ENCODE peak calls at places on chromosomes 16 and 17, in eight cellular contexts. Z is aorta, W is astrocyte, Y is tibial nerve, F is ascending aorta, K is thoracic aorta, O is body of pancreas, V is A549. I is an unnamed sample. For H3K4me1, the result is how much of the 10 kb centered on the place peaks cover.

GRCh38 chr17:55224746-55225145 is 40.0 kb upstream of the HLF start:
- DNase-seq in O (no peak), V (no peak), K (no peak), W (no peak), Y (no peak), F (no peak), Z (no peak), I (no peak)

GRCh38 chr17:33689725-33690124 is 396.6 kb upstream of the ASIC2 start:
- DNase-seq in O (no peak), K (no peak), Y (no peak), V (peak), Z (no peak), W (no peak), F (no peak), I (no peak)

GRCh38 chr17:11391134-11391533 is 150.1 kb downstream of the SHISA6 start:
- DNase-seq in W (no peak), V (no peak), Z (no peak), Y (no peak), O (peak), F (no peak), K (no peak), I (no peak)

GRCh38 chr16:53457670-53458069 is 23.4 kb downstream of the RBL2 start:
- DNase-seq in W (no peak), Z (no peak), Y (no peak), F (no peak), O (no peak), V (no peak), K (no peak), I (peak)

GRCh38 chr17:17351356-17351891 is 48.3 kb downstream of the NT5M start:
- DNase-seq in V (no peak), Z (peak), K (no peak), W (no peak), O (no peak), Y (no peak), F (no peak), I (no peak)

GRCh38 chr16:60091479-60091878 is 1357.4 kb upstream of the GOT2 start:
- DNase-seq in W (no peak), Y (no peak), O (no peak), K (no peak), F (no peak), V (no peak), Z (no peak), I (no peak)

GRCh38 chr17:65184235-65184959 is 47.2 kb downstream of the RGS9 start:
- DNase-seq in V (no peak), W (no peak), Y (no peak), O (no peak), Z (no peak), K (no peak), F (no peak), I (no peak)

GRCh38 chr16:2919511-2920255 is 8.0 kb downstream of the FLYWCH1 start:
- DNase-seq in K (no peak), V (peak), O (peak), Y (peak), Z (no peak), W (peak), F (no peak), I (peak)

GRCh38 chr17:52383493-52384100 is 225.1 kb upstream of the CA10 start:
- DNase-seq in Y (peak), K (no peak), W (no peak), F (no peak), Z (no peak), O (peak), V (peak), I (no peak)

GRCh38 chr16:8720080-8720966 is 45.9 kb downstream of the ABAT start:
- DNase-seq in F (no peak), Z (no peak), K (no peak), V (no peak), Y (no peak), O (peak), W (no peak), I (no peak)

GRCh38 chr17:10052414-10052813 is 146.0 kb downstream of the GAS7 start:
- DNase-seq in K (no peak), Y (no peak), Z (no peak), W (no peak), V (no peak), F (no peak), O (no peak), I (no peak)

GRCh38 chr17:61459434-61459809 is 7.2 kb downstream of the TBX4 start:
- DNase-seq in Y (no peak), K (no peak), V (no peak), F (no peak), Z (no peak), W (no peak), O (no peak), I (no peak)

GRCh38 chr17:81868674-81869220 is 2.4 kb downstream of the ARHGDIA start:
- DNase-seq in W (peak), O (peak), V (peak), F (no peak), K (no peak), Y (no peak), Z (peak), I (no peak)

GRCh38 chr17:31540602-31541307 is 149.3 kb downstream of the RAB11FIP4 start:
- DNase-seq in Y (no peak), K (no peak), Z (no peak), O (no peak), F (no peak), V (no peak), W (no peak), I (no peak)

GRCh38 chr16:47045459-47045858 is 72.0 kb upstream of the DNAJA2 start:
- DNase-seq in W (no peak), V (no peak), Z (no peak), Y (no peak), O (no peak), K (no peak), F (no peak), I (no peak)

GRCh38 chr16:50810241-50810965 is 68.5 kb downstream of the CYLD start:
- DNase-seq in Y (no peak), O (no peak), V (no peak), W (no peak), Z (no peak), K (no peak), F (no peak), I (no peak)

GRCh38 chr16:63652091-63652490 is 1469.8 kb downstream of the CDH11 start:
- DNase-seq in V (no peak), K (no peak), W (no peak), F (no peak), O (no peak), Y (no peak), Z (no peak), I (no peak)

GRCh38 chr16:85882181-85882810 is 16.7 kb upstream of the IRF8 start:
- DNase-seq in W (no peak), V (no peak), Y (no peak), O (no peak), K (no peak), F (no peak), Z (no peak), I (no peak)

GRCh38 chr16:154223-155030 is 2.0 kb downstream of the HBZ start:
- DNase-seq in V (no peak), Y (no peak), K (no peak), F (no peak), Z (peak), W (peak), O (peak), I (no peak)

GRCh38 chr17:10033982-10034381 is 128.9 kb upstream of the RCVRN start:
- DNase-seq in O (no peak), Z (no peak), V (no peak), Y (peak), F (no peak), K (no peak), W (no peak), I (no peak)

GRCh38 chr17:13306310-13306962 is 288.6 kb upstream of the ELAC2 start:
- DNase-seq in F (no peak), Y (no peak), W (peak), O (peak), K (no peak), Z (no peak), V (peak), I (no peak)

GRCh38 chr17:49978501-49978900 is 9.5 kb downstream of the DLX4 start:
- DNase-seq in W (no peak), K (no peak), O (no peak), Y (no peak), V (no peak), F (no peak), Z (no peak), I (no peak)

GRCh38 chr17:50839591-50840310 is 4.4 kb downstream of the WFIKKN2 start:
- DNase-seq in Y (no peak), F (no peak), K (no peak), Z (peak), O (no peak), V (no peak), W (no peak), I (no peak)

GRCh38 chr17:82696916-82697807 is 1.3 kb downstream of the RAB40B start:
- DNase-seq in K (no peak), W (no peak), O (no peak), F (no peak), Y (no peak), V (no peak), Z (no peak), I (no peak)

GRCh38 chr16:24116371-24116770 is 139.8 kb upstream of the CACNG3 start:
- DNase-seq in W (no peak), O (no peak), Z (no peak), V (no peak), F (no peak), K (no peak), Y (no peak), I (no peak)

GRCh38 chr17:71251276-71251675 is 869.5 kb upstream of the SOX9 start:
- DNase-seq in F (no peak), Y (no peak), V (no peak), O (no peak), K (no peak), Z (no peak), W (peak), I (no peak)

GRCh38 chr17:7016406-7016805 is 4.0 kb downstream of the RNASEK start:
- DNase-seq in W (no peak), V (no peak), F (no peak), Y (no peak), O (no peak), K (no peak), Z (no peak), I (no peak)

GRCh38 chr17:7015587-7016020 is 3.2 kb downstream of the RNASEK start:
- DNase-seq in Z (peak), V (no peak), O (no peak), W (no peak), F (no peak), K (no peak), Y (no peak), I (no peak)

GRCh38 chr17:7014261-7014994 is 2.0 kb downstream of the RNASEK start:
- DNase-seq in O (peak), Y (peak), W (peak), V (peak), K (peak), F (peak), Z (peak), I (peak)

GRCh38 chr17:7016886-7017826 is 4.7 kb downstream of the RNASEK start:
- DNase-seq in Z (no peak), F (no peak), O (no peak), V (no peak), W (no peak), K (no peak), Y (no peak), I (no peak)

DNA sequence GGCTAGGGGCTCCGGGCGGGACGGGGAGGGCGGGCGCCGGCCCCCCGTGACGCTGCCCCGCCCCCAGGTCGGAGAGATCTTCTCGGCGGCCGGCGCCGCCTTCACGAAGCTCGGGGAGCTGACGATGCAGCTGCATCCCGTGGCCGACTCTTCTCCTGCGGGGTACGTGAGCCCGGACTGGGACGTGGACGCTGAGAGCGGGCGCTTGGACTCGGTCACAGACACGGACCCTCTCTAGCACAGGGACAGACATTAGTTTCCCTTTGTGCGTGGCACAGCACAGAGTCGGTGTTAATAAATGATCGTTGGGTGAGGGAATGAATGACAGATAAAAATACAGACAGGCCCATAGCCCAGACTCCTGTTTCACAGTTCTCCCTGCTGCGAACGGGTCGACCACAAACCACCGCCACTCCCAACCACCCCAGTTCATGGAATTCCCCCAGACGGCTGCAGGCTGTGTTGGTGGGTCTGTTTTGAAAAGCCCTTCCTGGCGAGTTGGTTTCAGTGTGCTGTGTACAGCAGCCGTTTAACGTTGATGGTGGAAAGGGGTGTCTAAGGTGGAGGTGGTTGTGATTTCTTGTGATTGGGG is 2.7 kb downstream of the RNASEK start:
- DNase-seq in O (no peak), V (no peak), K (no peak), Y (no peak), W (peak), F (no peak), Z (peak), I (peak)
- H3K4me3 ChIP-seq in O (no peak), V (peak), K (peak), Y (peak), W (peak), F (peak), Z (peak), I (peak)

GRCh38 chr16:88770459-88771293 is 14.3 kb downstream of the PIEZO1 start:
- DNase-seq in V (peak), F (no peak), K (no peak), W (peak), Y (no peak), O (peak), Z (no peak), I (no peak)
- H3K4me1 ChIP-seq in V (half or more), F (under half), K (half or more), W (half or more), Y (half or more), O (half or more), Z (under half), I (half or more)

DNA sequence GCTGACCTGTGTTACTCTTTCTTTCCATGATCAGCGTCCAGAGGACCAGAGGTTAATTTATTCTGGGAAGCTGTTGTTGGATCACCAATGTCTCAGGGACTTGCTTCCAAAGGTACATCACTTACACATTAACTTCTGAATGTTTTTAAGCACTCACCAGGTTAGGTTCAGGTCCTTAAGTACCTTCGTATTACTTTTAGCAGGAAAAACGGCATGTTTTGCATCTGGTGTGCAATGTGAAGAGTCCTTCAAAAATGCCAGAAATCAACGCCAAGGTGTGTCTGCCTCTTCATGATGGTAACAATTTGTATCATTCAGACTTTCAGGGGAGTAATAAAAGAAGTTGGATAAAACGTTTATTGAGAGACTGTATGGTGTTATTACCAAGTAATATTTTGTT is 3.3 kb downstream of the HERPUD1 start:
- DNase-seq in K (no peak), W (no peak), O (no peak), F (no peak), Y (no peak), Z (no peak), V (no peak), I (no peak)
- H3K4me3 ChIP-seq in K (peak), W (peak), O (no peak), F (peak), Y (peak), Z (no peak), V (no peak), I (no peak)

GRCh38 chr17:29112780-29113295 is 67.4 kb downstream of the MYO18A start:
- DNase-seq in Y (peak), Z (no peak), W (peak), V (no peak), F (no peak), K (no peak), O (peak), I (no peak)

GRCh38 chr17:29115435-29115834 is 64.8 kb downstream of the MYO18A start:
- DNase-seq in K (no peak), O (no peak), Z (no peak), F (no peak), V (no peak), W (no peak), Y (no peak), I (no peak)

GRCh38 chr17:29114141-29114540 is 66.1 kb downstream of the MYO18A start:
- DNase-seq in K (no peak), Z (no peak), W (no peak), V (no peak), O (no peak), Y (no peak), F (no peak), I (no peak)

GRCh38 chr17:29111816-29112499 is 68.2 kb downstream of the MYO18A start:
- DNase-seq in Z (peak), Y (peak), K (no peak), F (no peak), O (peak), W (no peak), V (peak), I (peak)

GRCh38 chr17:29113334-29113733 is 66.9 kb downstream of the MYO18A start:
- DNase-seq in Y (no peak), K (no peak), V (no peak), O (no peak), Z (no peak), F (no peak), W (no peak), I (no peak)
- H3K4me1 ChIP-seq in Y (under half), K (under half), V (under half), O (under half), Z (under half), F (under half), W (under half), I (under half)

GRCh38 chr17:77888242-77889134 is 70.0 kb upstream of the TNRC6C start:
- DNase-seq in Y (no peak), V (no peak), W (peak), F (no peak), K (no peak), Z (peak), O (no peak), I (no peak)

GRCh38 chr17:77886387-77886728 is 72.1 kb upstream of the TNRC6C start:
- DNase-seq in V (peak), K (no peak), Y (no peak), W (no peak), Z (peak), O (no peak), F (peak), I (no peak)

GRCh38 chr17:77887464-77888241 is 70.8 kb upstream of the TNRC6C start:
- DNase-seq in Y (peak), K (peak), Z (peak), F (peak), V (peak), W (peak), O (peak), I (peak)

GRCh38 chr17:77885678-77886386 is 72.7 kb upstream of the TNRC6C start:
- DNase-seq in O (no peak), Y (no peak), V (no peak), K (no peak), F (no peak), Z (peak), W (no peak), I (no peak)

DNA sequence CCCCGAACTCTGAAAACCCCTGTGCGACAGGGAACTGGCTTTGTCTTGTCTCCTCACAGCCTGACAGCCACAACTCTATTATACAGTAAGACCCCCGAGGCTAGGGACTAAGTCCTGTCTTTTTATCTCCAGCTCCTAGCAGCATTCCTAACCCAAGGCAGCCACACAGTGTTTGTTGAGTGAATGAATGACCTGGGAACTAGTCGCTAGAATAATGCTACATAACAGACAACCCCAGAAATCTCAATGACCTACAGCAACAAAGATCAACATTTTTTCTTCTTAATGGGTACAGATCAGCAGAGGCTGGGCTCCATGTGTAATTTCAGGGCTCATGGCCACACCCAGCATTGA is 71.4 kb upstream of the TNRC6C start:
- DNase-seq in V (no peak), Z (no peak), W (no peak), Y (no peak), F (no peak), O (no peak), K (no peak), I (no peak)
- H3K4me3 ChIP-seq in V (peak), Z (no peak), W (peak), Y (peak), F (peak), O (no peak), K (peak), I (peak)

GRCh38 chr16:75243667-75244224 is 7.7 kb downstream of the BCAR1 start:
- DNase-seq in O (no peak), F (no peak), K (no peak), Z (no peak), Y (no peak), V (no peak), W (no peak), I (no peak)
- H3K4me1 ChIP-seq in O (half or more), F (half or more), K (half or more), Z (under half), Y (half or more), V (half or more), W (half or more), I (under half)

DNA sequence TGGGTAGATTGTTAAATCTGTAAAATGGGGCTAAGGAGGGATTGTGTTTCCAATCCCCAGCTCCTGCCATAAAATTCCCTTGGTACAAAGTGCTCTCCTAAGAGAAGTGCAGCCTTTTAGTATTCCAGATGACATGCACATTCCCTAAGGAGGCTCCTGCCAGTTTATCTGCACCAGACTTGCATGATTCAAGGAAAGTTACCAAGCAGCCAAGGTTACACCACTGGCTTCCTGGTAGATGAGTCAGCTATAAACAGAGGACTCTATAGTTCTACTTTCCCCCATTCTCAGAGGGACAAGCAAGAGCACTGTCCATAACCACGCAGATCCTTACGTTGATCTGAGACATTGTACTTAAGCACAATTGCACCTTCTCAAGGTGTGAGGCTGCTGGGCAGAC is 1.9 kb downstream of the CALB2 start:
- DNase-seq in Z (no peak), Y (no peak), K (no peak), W (peak), V (peak), O (no peak), F (no peak), I (no peak)
- H3K4me3 ChIP-seq in Z (no peak), Y (no peak), K (no peak), W (no peak), V (no peak), O (no peak), F (no peak), I (no peak)

DNA sequence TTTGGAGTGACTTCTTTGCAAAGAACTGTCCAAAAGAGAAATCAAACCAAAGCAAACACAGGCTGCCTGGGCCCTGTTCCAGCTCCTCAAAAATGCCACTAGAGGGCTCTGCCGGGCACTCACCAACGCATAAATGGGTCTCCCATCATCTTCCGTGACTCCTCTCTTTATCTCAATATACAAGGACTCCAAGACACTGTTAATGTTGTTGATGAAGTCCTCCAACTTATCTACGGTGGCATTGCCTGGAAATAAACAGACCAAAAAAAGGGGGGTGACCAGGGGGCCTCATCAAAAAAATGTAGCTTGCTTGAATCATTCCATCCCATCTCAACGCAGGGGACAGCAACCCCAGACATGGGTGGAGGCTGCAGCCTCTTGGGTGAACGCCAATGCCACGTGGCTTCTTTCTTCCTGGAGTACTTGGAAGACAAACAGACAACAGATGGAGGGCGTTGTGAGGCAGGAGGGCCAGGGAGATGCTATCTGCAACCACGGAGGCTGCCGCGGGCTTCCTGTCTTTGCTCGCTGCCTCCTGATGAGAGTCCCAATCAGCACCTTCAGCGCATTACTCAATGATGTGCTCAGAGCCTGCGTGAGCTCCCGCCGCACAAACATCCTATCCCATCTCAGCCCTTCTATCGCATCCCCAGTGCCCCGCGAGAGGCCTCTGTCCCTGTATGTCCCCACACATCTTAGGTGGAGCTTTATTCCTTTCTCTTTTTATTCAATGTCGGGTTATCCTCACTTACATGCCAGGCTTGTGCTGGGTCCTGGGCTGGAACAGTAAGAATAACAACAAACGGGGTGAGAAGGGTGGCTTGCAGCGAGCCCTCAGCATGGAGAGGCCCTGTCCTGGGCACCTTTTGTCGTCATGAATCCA is 32.0 kb downstream of the KDM8 start:
- DNase-seq in Z (peak), W (peak), V (peak), K (peak), O (peak), Y (peak), F (peak), I (peak)
- H3K4me1 ChIP-seq in Z (under half), W (under half), V (under half), K (under half), O (under half), Y (half or more), F (under half), I (half or more)